ENCODE peak calls at places on chromosomes 16 and 17, in five cellular contexts. T is tibial nerve, H is body of pancreas, W is NB4, A is Peyer's patch. R is an unnamed sample.

GRCh38 chr17:77786740-77787505 is 171.6 kb upstream of the TNRC6C start:
- DNase-seq in A (no peak), H (no peak), T (no peak), W (no peak), R (no peak)

GRCh38 chr17:43449470-43450202 is 34.1 kb upstream of the DHX8 start:
- DNase-seq in H (peak; percentile 60), A (no peak), W (no peak), T (no peak), R (no peak)

GRCh38 chr17:63774982-63775290 is 966 bp downstream of the DDX42 start:
- DNase-seq in H (no peak), T (no peak), W (peak; percentile 56), A (no peak), R (no peak)

GRCh38 chr16:58329147-58329546 is 34.3 kb upstream of the PRSS54 start:
- DNase-seq in A (no peak), W (peak; percentile 66), T (no peak), H (no peak), R (no peak)

GRCh38 chr16:31329671-31330552 is 25.1 kb upstream of the ITGAX start:
- DNase-seq in H (no peak), A (no peak), W (no peak), T (no peak), R (no peak)

GRCh38 chr17:43528319-43528987 is 17.7 kb downstream of the ETV4 start:
- DNase-seq in H (peak; percentile 66), W (no peak), T (no peak), A (no peak), R (no peak)

GRCh38 chr17:27601069-27601974 is 29.7 kb upstream of the LGALS9 start:
- DNase-seq in W (peak; percentile 87), A (peak; percentile 91), H (peak; percentile 83), T (peak; percentile 87), R (peak; percentile 45)

GRCh38 chr17:8108972-8109668 is 9.2 kb downstream of the ALOXE3 start:
- DNase-seq in W (no peak), A (no peak), T (no peak), H (no peak), R (no peak)

GRCh38 chr16:89422905-89423630 is 67.3 kb downstream of the ANKRD11 start:
- DNase-seq in W (peak; percentile 69), A (peak; percentile 60), T (no peak), H (peak; percentile 37), R (no peak)

GRCh38 chr16:64654137-64654652 is 467.7 kb downstream of the CDH11 start:
- DNase-seq in A (no peak), W (no peak), H (no peak), T (no peak), R (no peak)

GRCh38 chr16:8962393-8963009 is 1.2 kb downstream of the USP7 start:
- DNase-seq in A (peak; percentile 84), T (no peak), W (peak; percentile 44), H (no peak), R (no peak)

GRCh38 chr17:74444406-74444805 is 12.5 kb downstream of the GPRC5C start:
- DNase-seq in T (peak; percentile 57), W (no peak), H (peak; percentile 84), A (no peak), R (peak; percentile 84)

GRCh38 chr17:16491703-16492612 is at the start of gene LRRC75A:
- DNase-seq in T (no peak), H (peak; percentile 47), A (peak; percentile 21), W (peak; percentile 60), R (no peak)

GRCh38 chr17:74981318-74981978 is 6.0 kb upstream of the CDR2L start:
- DNase-seq in T (no peak), H (no peak), A (no peak), W (no peak), R (no peak)

GRCh38 chr17:12566281-12567002 is 99.2 kb upstream of the MYOCD start:
- DNase-seq in A (no peak), T (no peak), W (no peak), H (no peak), R (no peak)

GRCh38 chr17:48427598-48427997 is 2.4 kb downstream of the SKAP1 start:
- DNase-seq in H (no peak), W (peak; percentile 25), T (no peak), A (peak; percentile 62), R (no peak)

GRCh38 chr16:20850981-20851380 is 44.7 kb downstream of the REXO5 start:
- DNase-seq in T (no peak), H (no peak), W (no peak), A (no peak), R (peak; percentile 34)

GRCh38 chr16:48276102-48276501 is 28.8 kb upstream of the ABCC11 start:
- DNase-seq in H (peak; percentile 44), W (no peak), A (no peak), T (no peak), R (no peak)

GRCh38 chr16:54911079-54911478 is 19.6 kb upstream of the IRX5 start:
- DNase-seq in A (no peak), W (no peak), H (no peak), T (no peak), R (no peak)

GRCh38 chr16:12406840-12407690 is 396.6 kb downstream of the CPPED1 start:
- DNase-seq in H (no peak), A (no peak), T (no peak), W (no peak), R (no peak)

DNA sequence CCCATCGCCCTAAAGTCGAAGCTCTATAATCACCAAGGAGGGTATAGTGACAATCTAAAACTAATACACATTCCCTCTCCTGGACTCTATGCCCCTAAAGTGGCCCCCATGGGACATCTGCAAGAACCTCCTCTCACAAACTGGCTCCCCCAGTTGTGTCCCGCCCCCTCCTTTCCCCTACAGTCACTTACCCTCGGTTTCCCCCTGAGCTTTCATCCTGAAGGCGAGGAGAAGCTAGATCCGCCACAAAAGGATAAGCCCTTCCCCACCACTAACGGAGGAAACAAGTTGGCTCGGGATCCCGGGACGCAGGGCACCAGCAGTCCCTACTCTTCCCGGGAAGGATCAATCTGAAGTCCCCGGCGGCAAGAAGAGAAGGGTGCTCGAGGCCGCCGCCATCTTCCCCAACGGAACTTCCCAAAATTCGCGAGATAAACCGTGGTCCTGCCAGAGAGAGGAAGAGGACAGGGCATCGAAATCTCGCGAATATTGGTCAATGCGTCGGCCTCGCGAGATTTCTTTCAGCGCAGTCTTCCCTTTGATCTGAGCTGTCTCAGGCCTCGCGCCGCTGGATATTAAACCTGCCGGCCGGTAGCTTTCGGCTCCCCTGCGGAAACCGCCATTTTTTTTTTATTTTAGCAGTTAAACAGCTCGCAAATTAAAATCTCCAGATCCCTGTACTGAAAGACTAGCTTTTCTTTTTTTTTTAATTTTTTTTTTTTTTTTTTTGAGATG is at the start of gene MED1:
- DNase-seq in A (peak; percentile 91), H (peak; percentile 96), T (peak; percentile 87), W (peak; percentile 99), R (peak; percentile 95)
- TF ChIP-seq POLR2A in A (peak; percentile 9), H (no peak), T (no peak), W (peak; percentile 81), R (peak; percentile 69)

GRCh38 chr17:72287586-72287985 is 166.8 kb downstream of the SOX9 start:
- DNase-seq in T (no peak), A (no peak), W (no peak), H (peak; percentile 65), R (no peak)
- TF ChIP-seq CTCF in T (no peak), A (no peak), W (no peak), H (no peak), R (no peak)

GRCh38 chr16:667780-668518 is at the start of gene RHOT2:
- DNase-seq in W (peak; percentile 90), A (peak; percentile 92), H (peak; percentile 94), T (peak; percentile 90), R (peak; percentile 83)
- TF ChIP-seq POLR2A in W (peak; percentile 47), A (no peak), H (no peak), T (peak; percentile 30), R (peak; percentile 87)

GRCh38 chr16:84569382-84569987 is 48.4 kb downstream of the COTL1 start:
- DNase-seq in W (peak; percentile 53), A (no peak), T (no peak), H (peak; percentile 34), R (no peak)
- TF ChIP-seq CTCF in W (no peak), A (no peak), T (no peak), H (no peak), R (no peak)

GRCh38 chr16:3023669-3024478 is at the start of the genes HCFC1R1 and THOC6:
- DNase-seq in W (peak; percentile 98), A (peak; percentile 98), T (peak; percentile 92), H (peak; percentile 99), R (peak; percentile 97)

GRCh38 chr16:3022208-3022696 is 1.5 kb downstream of the HCFC1R1 start:
- DNase-seq in A (peak; percentile 58), W (peak; percentile 86), H (peak; percentile 96), T (peak; percentile 84), R (peak; percentile 85)

GRCh38 chr16:3022697-3023414 is 886 bp downstream of the HCFC1R1 start:
- DNase-seq in T (no peak), A (no peak), H (no peak), W (peak; percentile 69), R (peak; percentile 41)

GRCh38 chr16:3021449-3022207 is 1.5 kb downstream of the TNFRSF12A start:
- DNase-seq in A (peak; percentile 86), W (peak; percentile 86), T (peak; percentile 56), H (peak; percentile 88), R (peak; percentile 95)

GRCh38 chr16:3023415-3023668 is 400 bp downstream of the HCFC1R1 start:
- DNase-seq in T (no peak), A (no peak), H (peak; percentile 75), W (no peak), R (no peak)
- TF ChIP-seq POLR2A in T (no peak), A (no peak), H (no peak), W (no peak), R (no peak)

DNA sequence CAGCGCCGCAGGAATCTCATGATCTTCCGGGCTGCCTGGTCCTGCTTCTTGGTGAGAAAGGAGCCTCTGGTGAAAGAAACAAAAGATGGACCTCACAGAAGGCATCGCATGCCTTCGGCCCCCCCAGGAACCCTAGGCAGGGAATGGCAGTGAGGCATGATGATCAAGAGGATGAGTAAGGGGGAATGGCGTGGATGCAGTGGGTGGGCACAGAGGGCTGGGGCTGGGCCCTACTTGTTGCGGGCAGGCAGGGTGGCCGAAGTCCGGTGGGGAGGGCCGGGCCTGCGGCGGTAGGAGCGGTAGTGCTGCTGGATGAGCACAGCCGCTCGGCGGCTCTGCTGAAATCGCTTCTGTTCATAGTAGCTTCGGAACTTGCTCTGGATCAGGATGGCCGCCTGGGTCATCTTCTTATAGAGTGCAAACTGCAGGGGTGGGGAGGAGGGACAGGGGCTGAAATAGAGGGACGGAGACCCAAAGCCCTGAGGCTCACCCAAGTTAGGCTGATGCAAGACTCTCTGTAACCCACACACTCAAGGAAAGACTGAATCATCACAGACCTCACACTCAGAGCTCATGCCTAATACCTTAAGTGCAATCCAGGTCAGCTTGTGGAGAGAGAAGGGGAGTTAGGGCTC is 1.4 kb upstream of the SPAG7 start:
- DNase-seq in H (no peak), A (no peak), W (peak; percentile 88), T (no peak), R (peak; percentile 21)
- TF ChIP-seq CTCF in H (no peak), A (no peak), W (no peak), T (no peak), R (no peak)

DNA sequence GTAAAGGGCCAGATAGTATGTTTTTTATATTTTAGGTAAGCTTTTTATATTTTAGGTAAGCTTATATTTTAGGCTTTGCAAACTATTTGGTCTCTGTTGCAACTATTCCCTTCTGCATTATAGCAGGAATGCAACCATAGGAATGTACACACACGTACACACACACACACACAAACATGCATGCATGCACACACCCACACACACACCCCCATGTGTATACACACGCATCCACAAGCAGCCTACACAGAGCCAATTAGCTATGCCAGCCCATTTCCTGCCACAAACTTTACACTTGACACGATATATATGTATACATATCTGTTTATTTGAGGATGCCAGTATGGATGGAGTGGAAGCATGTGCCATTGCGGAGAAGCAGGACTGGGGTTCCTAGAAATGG is 7.5 kb upstream of the TRPV3 start:
- DNase-seq in H (no peak), W (no peak), A (no peak), T (no peak), R (no peak)
- TF ChIP-seq POLR2A in H (no peak), W (no peak), A (no peak), T (no peak), R (no peak)

GRCh38 chr16:71373073-71373472 is 14.6 kb downstream of the CALB2 start:
- DNase-seq in A (no peak), H (no peak), W (no peak), T (no peak), R (no peak)
- TF ChIP-seq CTCF in A (no peak), H (no peak), W (no peak), T (no peak), R (no peak)

R was measured in gastrocnemius medialis.